ENCODE peak calls at places on chromosomes 4 and X, in nine cellular contexts. G, R, H, E, F, C, J, Q and O are unnamed samples.
A peak's percentile ranks its signal among the peaks of the same experiment; 100 is the strongest.

GRCh38 chrX:133495464-133496391 is 80.4 kb upstream of the GPC4 start:
- DNase-seq in G (peak; percentile 1), F (no peak), Q (no peak), C (no peak), J (no peak), H (no peak), R (no peak), E (no peak), O (peak; percentile 44)

GRCh38 chrX:21947671-21948070 is 7.2 kb downstream of the SMS start:
- DNase-seq in J (no peak), F (no peak), G (no peak), R (no peak), H (no peak), E (no peak), Q (no peak), C (no peak), O (no peak)

GRCh38 chrX:141133272-141133671 is 43.7 kb downstream of the LDOC1 start:
- DNase-seq in C (no peak), H (no peak), J (no peak), R (no peak), Q (no peak), E (peak; percentile 87), G (no peak), F (no peak), O (peak; percentile 11)

GRCh38 chr4:7766661-7767345 is 172.9 kb downstream of the AFAP1 start:
- DNase-seq in E (no peak), H (no peak), F (no peak), R (no peak), G (no peak), C (no peak), J (no peak), Q (no peak), O (peak; percentile 78)

GRCh38 chrX:136750364-136750763 is 30.4 kb downstream of the ARHGEF6 start:
- DNase-seq in H (no peak), F (peak; percentile 63), Q (no peak), J (no peak), R (no peak), C (no peak), G (no peak), E (no peak), O (peak; percentile 35)

GRCh38 chr4:166432125-166432524 is 559.1 kb downstream of the TLL1 start:
- DNase-seq in R (no peak), E (peak; percentile 48), G (no peak), F (no peak), Q (no peak), C (no peak), J (no peak), H (no peak), O (no peak)

GRCh38 chr4:61662362-61662761 is 462.2 kb downstream of the ADGRL3 start:
- DNase-seq in R (no peak), E (no peak), C (no peak), H (no peak), G (no peak), F (no peak), Q (no peak), J (no peak), O (no peak)

GRCh38 chr4:174697164-174697563 is 131.9 kb downstream of the GLRA3 start:
- DNase-seq in F (no peak), C (no peak), Q (no peak), H (no peak), E (no peak), J (no peak), G (no peak), R (no peak), O (no peak)

GRCh38 chr4:139975830-139976272 is 178.1 kb downstream of the MAML3 start:
- DNase-seq in Q (no peak), H (no peak), R (no peak), F (peak; percentile 20), E (peak; percentile 47), J (no peak), C (peak; percentile 27), G (peak; percentile 40), O (peak; percentile 15)

GRCh38 chr4:185532327-185532726 is 3.0 kb downstream of the PDLIM3 start:
- DNase-seq in E (no peak), H (no peak), J (no peak), C (no peak), F (peak; percentile 84), G (no peak), R (no peak), Q (no peak), O (no peak)

GRCh38 chrX:43573441-43574015 is 82.6 kb upstream of the MAOA start:
- DNase-seq in G (no peak), H (no peak), C (no peak), F (no peak), Q (no peak), E (no peak), R (no peak), J (no peak), O (no peak)

GRCh38 chrX:38275615-38276014 is 51.7 kb downstream of the RPGR start:
- DNase-seq in H (peak; percentile 83), R (no peak), G (no peak), F (peak; percentile 82), C (no peak), E (peak; percentile 90), J (no peak), Q (no peak), O (peak; percentile 87)

GRCh38 chr4:57710053-57710452 is 599.9 kb upstream of the IGFBP7 start:
- DNase-seq in E (no peak), G (no peak), J (no peak), C (no peak), F (no peak), R (no peak), Q (no peak), H (no peak), O (no peak)

GRCh38 chr4:172858731-172859230 is 309.8 kb upstream of the GALNT7 start:
- DNase-seq in E (no peak), G (no peak), H (no peak), F (peak; percentile 51), R (no peak), J (no peak), Q (no peak), C (no peak), O (no peak)

GRCh38 chr4:68167706-68168105 is 38.0 kb upstream of the TMPRSS11F start:
- DNase-seq in J (no peak), H (no peak), F (no peak), G (peak; percentile 66), C (no peak), Q (no peak), R (no peak), E (no peak), O (no peak)